ENCODE peak calls at places on chromosomes 5 and 9, in five cellular contexts. D is HepG2, J is GM12878, T is SK-N-SH, R is K562. V is an unnamed sample.

GRCh38 chr5:9498541-9499497 is 47.1 kb downstream of the SEMA5A start:
- DNase-seq in J (no peak), R (peak; percentile 38), T (no peak), D (peak; percentile 7), V (no peak)

GRCh38 chr9:133961226-133962165 is 30.6 kb downstream of the VAV2 start:
- DNase-seq in R (no peak), D (no peak), T (no peak), J (no peak), V (no peak)

GRCh38 chr9:127393680-127394079 is 3.3 kb upstream of the SLC2A8 start:
- DNase-seq in J (no peak), D (no peak), R (no peak), T (no peak), V (no peak)

GRCh38 chr9:82490019-82490499 is 501.5 kb downstream of the SPATA31D1 start:
- DNase-seq in D (no peak), J (no peak), R (no peak), T (no peak), V (no peak)

GRCh38 chr5:32000726-32001125 is 173.4 kb downstream of the GOLPH3 start:
- DNase-seq in D (no peak), J (no peak), T (no peak), R (no peak), V (no peak)

GRCh38 chr5:102922839-102923477 is 167.9 kb downstream of the PAM start:
- DNase-seq in R (no peak), T (peak; percentile 41), D (no peak), J (no peak), V (no peak)

GRCh38 chr9:37994639-37995347 is 74.2 kb downstream of the SHB start:
- DNase-seq in T (peak; percentile 58), R (no peak), D (no peak), J (peak; percentile 66), V (peak; percentile 87)

GRCh38 chr5:30808996-30809395 is 384.5 kb upstream of the CDH6 start:
- DNase-seq in J (no peak), R (no peak), T (no peak), D (no peak), V (no peak)

GRCh38 chr5:62714246-62714645 is 135.6 kb downstream of the LRRC70 start:
- DNase-seq in D (no peak), J (no peak), R (no peak), T (no peak), V (no peak)
- TF ChIP-seq GABPA in D (no peak), J (no peak), R (no peak), T (no peak), V (no peak)

GRCh38 chr5:15946026-15946425 is 233.6 kb downstream of the MARCHF11 start:
- DNase-seq in R (no peak), J (no peak), T (no peak), D (no peak), V (no peak)
- TF ChIP-seq REST in R (no peak), J (no peak), T (no peak), D (no peak), V (no peak)

GRCh38 chr9:130327070-130327780 is 61.7 kb downstream of the HMCN2 start:
- DNase-seq in R (peak; percentile 72), J (no peak), T (peak; percentile 82), D (no peak), V (no peak)
- TF ChIP-seq CTCF in R (peak; percentile 58), J (no peak), T (peak; percentile 38), D (peak; percentile 57), V (peak; percentile 2)

GRCh38 chr9:278651-279050 is 64.0 kb downstream of the DOCK8 start:
- DNase-seq in R (no peak), D (no peak), T (no peak), J (no peak), V (no peak)
- TF ChIP-seq GABPA in R (no peak), D (no peak), T (no peak), J (no peak), V (no peak)

DNA sequence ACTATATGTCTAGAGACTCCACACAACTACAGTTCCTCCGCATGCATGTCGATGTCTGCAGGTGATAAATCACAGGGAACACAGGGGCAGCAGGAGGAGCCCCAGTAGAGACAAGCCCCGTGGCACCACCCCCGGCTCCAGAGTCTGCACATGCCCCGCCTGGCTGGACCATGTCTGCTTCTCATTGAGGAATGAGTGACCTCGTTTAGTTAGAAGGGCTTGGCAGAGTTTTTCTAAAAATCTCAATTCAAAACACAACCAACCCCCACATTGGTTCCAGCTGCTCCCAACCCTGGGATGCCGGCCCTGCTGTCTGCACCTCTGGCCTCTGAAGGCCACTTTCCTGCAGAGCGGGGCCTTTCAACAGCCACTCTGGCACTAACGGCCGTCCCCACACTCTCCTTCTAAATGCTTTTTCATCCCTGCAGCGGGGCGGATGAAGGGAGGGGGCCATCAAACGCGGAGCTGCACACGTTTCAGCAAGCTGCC is 106.4 kb downstream of the ROR2 start:
- DNase-seq in J (no peak), T (peak; percentile 76), D (no peak), R (no peak), V (no peak)
- TF ChIP-seq REST in J (no peak), T (no peak), D (no peak), R (no peak), V (no peak)

GRCh38 chr5:173303878-173304590 is 24.2 kb downstream of the STC2 start:
- DNase-seq in D (peak; percentile 83), J (no peak), R (peak; percentile 67), T (no peak), V (no peak)

GRCh38 chr5:173300389-173301047 is 27.7 kb downstream of the STC2 start:
- DNase-seq in T (no peak), J (no peak), D (no peak), R (no peak), V (no peak)

GRCh38 chr5:173304591-173304988 is 23.6 kb downstream of the STC2 start:
- DNase-seq in R (no peak), D (peak; percentile 86), J (no peak), T (no peak), V (no peak)

GRCh38 chr5:173301695-173302545 is 26.3 kb downstream of the STC2 start:
- DNase-seq in T (no peak), D (peak; percentile 78), J (no peak), R (no peak), V (no peak)

DNA sequence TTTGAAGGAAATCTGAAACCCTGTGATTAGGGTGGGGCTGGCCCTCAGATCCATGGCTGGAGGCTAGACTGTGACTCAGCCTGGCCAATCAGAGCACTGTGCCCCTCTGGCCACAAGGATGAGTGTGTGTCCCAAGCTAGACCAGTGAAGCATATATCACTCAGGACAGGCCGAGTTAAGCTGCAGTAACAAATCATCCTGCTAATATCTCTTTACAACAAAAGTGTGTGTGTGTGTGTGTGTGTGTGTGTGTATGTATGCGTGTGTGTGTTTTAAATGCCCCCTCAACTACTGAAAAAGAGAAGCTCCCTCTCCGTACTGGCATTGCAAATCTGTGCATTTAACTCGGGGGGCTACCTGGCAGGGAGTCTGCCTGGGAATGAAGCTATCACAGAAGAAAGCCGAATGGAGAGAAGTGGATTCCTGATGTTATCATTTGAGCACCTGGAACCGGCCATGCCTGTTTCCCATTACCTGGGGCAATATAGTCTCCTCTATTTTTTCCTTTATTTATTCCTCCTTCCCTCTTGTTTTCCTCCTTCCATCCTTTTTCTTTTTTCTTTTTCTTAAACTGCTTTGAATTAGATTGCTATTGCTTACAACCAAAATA is 25.6 kb downstream of the STC2 start:
- DNase-seq in J (no peak), T (no peak), R (peak; percentile 57), D (peak; percentile 44), V (no peak)
- TF ChIP-seq CTCF in J (no peak), T (no peak), R (no peak), D (no peak), V (no peak)

GRCh38 chr5:132965120-132965519 is 1.7 kb upstream of the AFF4 start:
- DNase-seq in T (no peak), R (no peak), D (no peak), J (no peak), V (no peak)

GRCh38 chr5:132961887-132962286 is 1.5 kb downstream of the AFF4 start:
- DNase-seq in R (no peak), J (no peak), T (no peak), D (no peak), V (no peak)

GRCh38 chr5:132963175-132964104 is at the start of gene AFF4:
- DNase-seq in D (peak; percentile 92), J (peak; percentile 68), T (peak; percentile 99), R (peak; percentile 97), V (peak; percentile 58)

GRCh38 chr5:132962429-132962928 is 955 bp downstream of the AFF4 start:
- DNase-seq in J (no peak), R (peak; percentile 28), T (peak; percentile 56), D (peak; percentile 34), V (no peak)
- TF ChIP-seq GABPA in J (no peak), R (no peak), T (no peak), D (no peak), V (no peak)

GRCh38 chr9:117485176-117485575 is 70.3 kb upstream of the ASTN2 start:
- DNase-seq in D (no peak), J (no peak), R (no peak), T (no peak), V (no peak)
- TF ChIP-seq REST in D (no peak), J (no peak), R (no peak), T (no peak), V (no peak)